ENCODE peak calls at places on chromosomes 5 and 9, in five cellular contexts. H is T-helper 1 cell, R is GM12892, T is Caki2, N is AG08395. A is an unnamed sample.

GRCh38 chr5:155616779-155617392 is 603.3 kb downstream of the KIF4B start:
- DNase-seq in T (peak; percentile 16), N (peak; percentile 69), R (peak; percentile 15), H (no peak), A (peak; percentile 40)

GRCh38 chr5:95114902-95115301 is 170.0 kb downstream of the MCTP1 start:
- DNase-seq in H (no peak), R (no peak), N (no peak), T (no peak), A (no peak)

GRCh38 chr5:43017438-43017820 is 22.7 kb downstream of the ANXA2R start:
- DNase-seq in T (no peak), R (no peak), N (no peak), H (no peak), A (no peak)

GRCh38 chr9:107249131-107249533 is 33.9 kb upstream of the RAD23B start:
- DNase-seq in N (no peak), H (no peak), T (no peak), R (no peak), A (no peak)

GRCh38 chr5:149421372-149421685 is 42.2 kb upstream of the IL17B start:
- DNase-seq in T (no peak), H (no peak), R (no peak), N (no peak), A (no peak)

GRCh38 chr9:16062542-16063240 is 509.8 kb downstream of the CCDC171 start:
- DNase-seq in H (no peak), N (peak; percentile 17), T (peak; percentile 67), R (no peak), A (peak; percentile 38)

GRCh38 chr9:10858817-10859216 is 246.0 kb upstream of the PTPRD start:
- DNase-seq in T (no peak), N (no peak), H (no peak), R (no peak), A (no peak)

GRCh38 chr9:123282343-123283047 is 14.1 kb upstream of the STRBP start:
- DNase-seq in N (no peak), T (no peak), R (no peak), H (no peak), A (peak; percentile 34)

GRCh38 chr5:55039843-55040242 is 15.8 kb downstream of the GZMK start:
- DNase-seq in N (no peak), H (no peak), R (no peak), T (no peak), A (no peak)

GRCh38 chr9:136791466-136792276 is 527 bp downstream of the TMEM141 start:
- DNase-seq in H (peak; percentile 52), R (peak; percentile 68), N (no peak), T (peak; percentile 56), A (peak; percentile 36)

GRCh38 chr9:136955943-136956335 is 3.9 kb downstream of the LCN12 start:
- DNase-seq in H (no peak), R (no peak), T (no peak), N (no peak), A (no peak)

GRCh38 chr9:113587471-113588031 is 124.0 kb downstream of the RGS3 start:
- DNase-seq in H (no peak), N (no peak), R (no peak), T (no peak), A (no peak)

GRCh38 chr5:94890907-94891306 is 272.4 kb downstream of the SLF1 start:
- DNase-seq in N (no peak), H (no peak), T (no peak), R (no peak), A (no peak)

GRCh38 chr5:136028782-136029742 is at the start of gene TGFBI:
- DNase-seq in N (peak; percentile 78), T (peak; percentile 63), H (no peak), R (no peak), A (peak; percentile 75)

GRCh38 chr5:6574537-6574936 is 58.3 kb downstream of the NSUN2 start:
- DNase-seq in R (no peak), T (no peak), N (no peak), H (no peak), A (no peak)

A was measured in ACHN.